ENCODE peak calls at places on chromosome 22, in four cellular contexts. One of them, this sample, is unnamed.

GRCh38 chr22:29871684-29872083 is 11.3 kb upstream of the MTMR3 start:
- DNase-seq in epithelial cell of proximal tubule: no peak
- DNase-seq in Ammon's horn: peak
- DNase-seq in psoas muscle: peak
- DNase-seq in this sample: no peak

GRCh38 chr22:38218661-38219331 is 17.0 kb downstream of the MAFF start:
- DNase-seq in epithelial cell of proximal tubule: peak
- DNase-seq in Ammon's horn: no peak
- DNase-seq in psoas muscle: peak
- DNase-seq in this sample: peak

GRCh38 chr22:47160781-47161520 is 398.5 kb downstream of the TBC1D22A start:
- DNase-seq in epithelial cell of proximal tubule: no peak
- DNase-seq in Ammon's horn: no peak
- DNase-seq in psoas muscle: peak
- DNase-seq in this sample: peak

GRCh38 chr22:24420977-24421343 is 6.4 kb upstream of the ADORA2A start:
- DNase-seq in epithelial cell of proximal tubule: no peak
- DNase-seq in Ammon's horn: no peak
- DNase-seq in psoas muscle: no peak
- DNase-seq in this sample: no peak

GRCh38 chr22:48952256-48953102 is 875.2 kb downstream of the BRD1 start:
- DNase-seq in epithelial cell of proximal tubule: no peak
- DNase-seq in Ammon's horn: no peak
- DNase-seq in psoas muscle: no peak
- DNase-seq in this sample: no peak

GRCh38 chr22:42772647-42773046 is 52.0 kb upstream of the A4GALT start:
- DNase-seq in epithelial cell of proximal tubule: no peak
- DNase-seq in Ammon's horn: no peak
- DNase-seq in psoas muscle: no peak
- DNase-seq in this sample: no peak

GRCh38 chr22:49967333-49968241 is 7.0 kb downstream of the PIM3 start:
- DNase-seq in epithelial cell of proximal tubule: no peak
- DNase-seq in Ammon's horn: peak
- DNase-seq in psoas muscle: peak
- DNase-seq in this sample: peak

GRCh38 chr22:44648821-44649566 is 53.0 kb upstream of the PRR5 start:
- DNase-seq in epithelial cell of proximal tubule: no peak
- DNase-seq in Ammon's horn: no peak
- DNase-seq in psoas muscle: peak
- DNase-seq in this sample: peak

GRCh38 chr22:32920032-32920628 is 118.6 kb downstream of the TIMP3 start:
- DNase-seq in epithelial cell of proximal tubule: no peak
- DNase-seq in Ammon's horn: no peak
- DNase-seq in psoas muscle: peak
- DNase-seq in this sample: peak